ENCODE peak calls at places on chromosomes 11 and 22, in eight cellular contexts. O, V, X, F, Y, T, A and C are unnamed samples.

GRCh38 chr11:79461144-79461543 is 20.3 kb upstream of the TENM4 start:
- DNase-seq in O (no peak), V (no peak), X (no peak), F (peak; percentile 58), A (no peak), Y (no peak), T (no peak), C (peak; percentile 58)

GRCh38 chr11:63573881-63574855 is 11.0 kb upstream of the PLAAT2 start:
- DNase-seq in X (no peak), F (peak; percentile 65), O (peak; percentile 59), A (no peak), Y (peak; percentile 70), V (no peak), T (peak; percentile 60), C (peak; percentile 77)

GRCh38 chr11:113475160-113475761 is at the start of gene DRD2:
- DNase-seq in O (no peak), Y (no peak), X (no peak), T (no peak), V (no peak), F (no peak), A (no peak), C (peak; percentile 42)

GRCh38 chr22:50250555-50251471 is at the start of gene HDAC10:
- DNase-seq in T (peak; percentile 81), F (peak; percentile 93), X (peak; percentile 74), O (peak; percentile 43), Y (peak; percentile 90), A (peak; percentile 96), V (no peak), C (peak; percentile 94)

GRCh38 chr11:25876456-25876965 is 455.4 kb upstream of the ANO3 start:
- DNase-seq in X (no peak), T (no peak), F (no peak), O (no peak), A (no peak), Y (no peak), V (no peak), C (no peak)

GRCh38 chr11:111441443-111441842 is 62.4 kb upstream of the POU2AF1 start:
- DNase-seq in O (peak; percentile 42), V (no peak), X (no peak), A (no peak), Y (no peak), F (no peak), T (no peak), C (peak; percentile 70)

GRCh38 chr11:95625164-95626017 is 164.2 kb downstream of the FAM76B start:
- DNase-seq in T (no peak), A (no peak), F (no peak), X (no peak), V (no peak), Y (no peak), O (no peak), C (peak; percentile 4)

GRCh38 chr11:32438883-32439487 is 3.6 kb upstream of the WT1 start:
- DNase-seq in F (peak; percentile 62), Y (no peak), V (no peak), X (no peak), A (peak; percentile 71), O (no peak), T (no peak), C (no peak)

GRCh38 chr11:37710031-37710430 is 1112.0 kb upstream of the RAG2 start:
- DNase-seq in Y (no peak), A (no peak), F (no peak), X (no peak), V (no peak), O (no peak), T (no peak), C (no peak)

GRCh38 chr11:65589444-65590239 is 6.0 kb downstream of the KCNK7 start:
- DNase-seq in T (no peak), O (no peak), X (no peak), F (no peak), V (no peak), A (peak; percentile 85), Y (no peak), C (no peak)

GRCh38 chr11:120121914-120122473 is 15.9 kb downstream of the TRIM29 start:
- DNase-seq in X (no peak), F (no peak), T (peak; percentile 47), Y (no peak), V (no peak), O (no peak), A (no peak), C (no peak)

GRCh38 chr11:120121336-120121735 is 16.6 kb downstream of the TRIM29 start:
- DNase-seq in V (no peak), O (no peak), Y (no peak), A (no peak), F (no peak), X (no peak), T (no peak), C (no peak)

GRCh38 chr11:120122921-120123683 is 14.8 kb downstream of the TRIM29 start:
- DNase-seq in O (no peak), V (no peak), T (no peak), X (no peak), Y (no peak), F (no peak), A (no peak), C (no peak)

GRCh38 chr11:120119121-120119520 is 18.8 kb downstream of the TRIM29 start:
- DNase-seq in A (no peak), Y (no peak), X (no peak), F (no peak), O (no peak), T (no peak), V (no peak), C (no peak)

DNA sequence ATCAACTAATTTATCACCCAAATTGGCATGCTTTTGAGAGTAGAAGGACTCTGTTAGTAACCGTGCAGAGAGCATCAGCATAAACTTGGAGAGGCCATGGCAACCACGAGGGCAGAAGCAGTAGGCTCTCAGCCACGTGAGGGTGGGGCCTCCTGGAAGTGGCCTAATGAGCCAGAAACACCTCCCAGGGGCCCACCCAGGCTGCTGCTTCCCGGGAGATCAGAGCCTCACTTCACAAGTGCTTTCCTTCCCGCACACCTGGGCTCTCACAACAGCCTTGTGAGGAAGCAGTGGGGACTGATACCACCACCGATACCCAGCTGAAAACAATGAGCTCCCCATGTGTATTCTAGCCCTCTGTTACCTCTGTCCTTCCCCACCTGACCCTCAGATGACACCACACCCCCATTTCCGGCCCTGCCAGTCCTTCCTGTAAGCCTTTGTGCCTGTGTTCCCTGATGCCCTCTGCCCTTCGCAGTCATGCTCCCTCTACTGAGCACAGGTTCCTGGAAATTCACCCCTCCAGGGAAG is 17.0 kb downstream of the TRIM29 start:
- DNase-seq in Y (no peak), A (no peak), V (no peak), T (no peak), X (no peak), F (no peak), O (no peak), C (no peak)
- H3K4me3 ChIP-seq in Y (no peak overlapping the region), A (no peak overlapping the region), V (no peak overlapping the region), T (no peak overlapping the region), X (no peak overlapping the region), F (no peak overlapping the region), O (no peak overlapping the region), C (no peak overlapping the region)

DNA sequence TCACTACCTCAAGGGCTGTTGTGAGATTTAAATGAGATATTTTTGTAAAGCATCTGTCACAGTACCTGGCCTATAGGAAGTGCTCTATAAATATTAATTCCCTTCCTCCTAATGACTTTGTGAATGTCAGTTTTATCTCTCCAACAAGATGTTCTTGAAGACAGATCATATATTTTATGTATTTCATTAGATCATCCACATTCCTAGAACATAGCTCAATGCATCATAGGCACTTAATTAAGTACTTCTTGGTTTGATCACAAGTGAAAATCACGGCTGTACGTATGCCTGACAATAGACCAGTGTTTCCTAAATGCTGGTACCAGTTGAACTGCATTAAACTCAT is 49.9 kb downstream of the RAB30 start:
- DNase-seq in F (no peak), T (no peak), X (no peak), V (no peak), A (no peak), Y (no peak), O (no peak), C (no peak)
- H3K27ac ChIP-seq in F (no peak overlapping the region), T (no peak overlapping the region), X (no peak overlapping the region), V (no peak overlapping the region), A (no peak overlapping the region), Y (no peak overlapping the region), O (no peak overlapping the region), C (no peak overlapping the region)

GRCh38 chr11:35980646-35981402 is 37.0 kb downstream of the LDLRAD3 start:
- DNase-seq in F (no peak), A (no peak), V (peak; percentile 76), O (no peak), Y (no peak), T (no peak), X (no peak), C (no peak)

GRCh38 chr11:35982061-35982460 is 38.2 kb downstream of the LDLRAD3 start:
- DNase-seq in X (no peak), V (no peak), A (no peak), Y (no peak), O (no peak), T (no peak), F (no peak), C (no peak)

GRCh38 chr11:35978891-35979290 is 35.0 kb downstream of the LDLRAD3 start:
- DNase-seq in X (no peak), V (no peak), F (no peak), A (no peak), T (no peak), Y (no peak), O (no peak), C (no peak)

GRCh38 chr11:35983965-35984364 is 40.1 kb downstream of the LDLRAD3 start:
- DNase-seq in Y (no peak), A (no peak), T (no peak), V (no peak), O (no peak), X (no peak), F (no peak), C (no peak)

DNA sequence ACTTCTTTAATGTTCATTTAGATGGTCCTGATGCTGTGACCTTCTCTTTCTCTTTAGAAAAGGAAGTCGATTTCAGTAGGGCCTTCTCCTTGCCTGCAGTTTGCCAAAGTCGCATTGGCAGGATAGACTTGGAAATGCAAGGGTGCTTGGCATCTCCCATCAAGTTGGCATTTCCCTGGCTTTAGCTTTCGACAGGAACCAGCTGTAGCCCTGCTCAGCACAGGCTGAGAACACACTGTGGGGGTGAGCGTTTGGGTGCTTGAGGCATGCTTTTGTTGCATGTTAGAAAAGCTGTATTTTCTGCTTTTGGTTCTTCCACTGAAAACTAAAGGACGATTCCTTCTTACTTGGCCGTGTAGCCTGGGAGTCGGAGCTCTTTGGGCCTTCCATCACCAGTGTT is 37.7 kb downstream of the LDLRAD3 start:
- DNase-seq in T (no peak), F (no peak), V (peak; percentile 81), A (no peak), O (no peak), Y (no peak), X (no peak), C (no peak)
- H3K4me3 ChIP-seq in T (no peak overlapping the region), F (no peak overlapping the region), V (peak overlapping the region; percentile 35), A (no peak overlapping the region), O (no peak overlapping the region), Y (no peak overlapping the region), X (no peak overlapping the region), C (no peak overlapping the region)

DNA sequence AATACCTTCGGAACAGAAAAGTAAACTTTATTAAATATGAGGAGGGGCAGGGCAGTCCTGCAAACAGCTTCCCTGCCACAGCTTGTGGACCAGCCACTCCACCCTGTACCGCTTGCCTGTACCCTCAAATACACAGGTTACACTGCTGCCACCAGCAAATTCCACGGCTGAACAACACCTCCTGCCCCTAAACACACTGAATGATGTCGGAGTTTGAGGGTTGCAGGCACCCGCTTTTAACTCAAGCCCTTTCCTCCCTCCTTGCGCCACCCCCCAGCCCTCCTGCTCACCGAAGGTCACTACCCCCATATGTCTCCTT is 4.0 kb downstream of the VSIG2 start:
- DNase-seq in A (no peak), O (no peak), Y (no peak), X (no peak), T (no peak), V (no peak), F (no peak), C (no peak)
- H3K27ac ChIP-seq in A (peak overlapping the region; percentile 54), O (no peak overlapping the region), Y (peak overlapping the region; percentile 91), X (no peak overlapping the region), T (peak overlapping the region; percentile 71), V (peak overlapping the region; percentile 76), F (no peak overlapping the region), C (no peak overlapping the region)